ENCODE peak calls at places on chromosomes 1 and 21, in seven cellular contexts. A, T, R, V, J, S and W are unnamed samples.

GRCh38 chr1:88079036-88079435 is 605.0 kb upstream of the PKN2 start:
- DNase-seq in A (no peak), T (peak), R (peak), V (no peak), J (peak), S (no peak), W (no peak)

GRCh38 chr1:152179566-152179965 is 20.5 kb upstream of the RPTN start:
- DNase-seq in A (no peak), T (no peak), R (peak), V (no peak), J (no peak), S (no peak), W (no peak)

GRCh38 chr1:55478742-55479141 is 263.6 kb upstream of the USP24 start:
- DNase-seq in A (no peak), T (no peak), R (peak), V (no peak), J (peak), S (no peak), W (no peak)

GRCh38 chr1:203479646-203480045 is 4.0 kb downstream of the PRELP start:
- DNase-seq in A (no peak), T (no peak), R (peak), V (no peak), J (no peak), S (no peak), W (no peak)

GRCh38 chr1:165862448-165862847 is 35.0 kb downstream of the UCK2 start:
- DNase-seq in A (peak), T (no peak), R (no peak), V (peak), J (no peak), S (no peak), W (no peak)

GRCh38 chr21:44530221-44530902 is 9.6 kb downstream of the KRTAP10-1 start:
- DNase-seq in A (no peak), T (no peak), R (no peak), V (no peak), J (no peak), S (peak), W (no peak)

GRCh38 chr1:193552274-193552673 is 365.9 kb upstream of the B3GALT2 start:
- DNase-seq in A (no peak), T (no peak), R (no peak), V (no peak), J (no peak), S (no peak), W (no peak)

GRCh38 chr1:213681788-213682340 is 305.9 kb upstream of the PROX1 start:
- DNase-seq in A (no peak), T (no peak), R (no peak), V (no peak), J (no peak), S (no peak), W (no peak)

GRCh38 chr1:59083946-59084865 is 212.7 kb upstream of the FGGY start:
- DNase-seq in A (no peak), T (no peak), R (no peak), V (peak), J (peak), S (no peak), W (no peak)

GRCh38 chr21:46189959-46190490 is 5.8 kb upstream of the SPATC1L start:
- DNase-seq in A (peak), T (no peak), R (no peak), V (no peak), J (no peak), S (peak), W (no peak)

GRCh38 chr1:246159290-246160227 is 347.5 kb downstream of the SMYD3 start:
- DNase-seq in A (no peak), T (no peak), R (no peak), V (no peak), J (no peak), S (no peak), W (no peak)

GRCh38 chr1:24850353-24850905 is 79.6 kb downstream of the RUNX3 start:
- DNase-seq in A (no peak), T (no peak), R (peak), V (no peak), J (no peak), S (no peak), W (no peak)

GRCh38 chr1:94036721-94037120 is 84.2 kb downstream of the ABCA4 start:
- DNase-seq in A (no peak), T (no peak), R (peak), V (no peak), J (no peak), S (no peak), W (no peak)

GRCh38 chr21:31660134-31660565 is 657 bp downstream of the SOD1 start:
- DNase-seq in A (peak), T (no peak), R (no peak), V (no peak), J (peak), S (no peak), W (no peak)

GRCh38 chr1:223144914-223145313 is 1.9 kb upstream of the TLR5 start:
- DNase-seq in A (no peak), T (no peak), R (no peak), V (no peak), J (no peak), S (no peak), W (no peak)

GRCh38 chr21:14064296-14064645 is 146.5 kb downstream of the LIPI start:
- DNase-seq in A (no peak), T (no peak), R (peak), V (no peak), J (peak), S (peak), W (no peak)

GRCh38 chr1:42340093-42340492 is 5.1 kb upstream of the FOXJ3 start:
- DNase-seq in A (peak), T (no peak), R (peak), V (no peak), J (peak), S (no peak), W (no peak)

GRCh38 chr1:177249231-177249630 is 78.5 kb downstream of the BRINP2 start:
- DNase-seq in A (peak), T (no peak), R (no peak), V (no peak), J (no peak), S (no peak), W (no peak)

GRCh38 chr1:97356309-97356708 is 564.5 kb downstream of the DPYD start:
- DNase-seq in A (no peak), T (no peak), R (no peak), V (no peak), J (no peak), S (no peak), W (no peak)

GRCh38 chr1:205917466-205918248 is 25.6 kb downstream of the SLC26A9 start:
- DNase-seq in A (no peak), T (no peak), R (no peak), V (no peak), J (no peak), S (no peak), W (no peak)

GRCh38 chr1:5404412-5405203 is 587.6 kb downstream of the NPHP4 start:
- DNase-seq in A (no peak), T (no peak), R (no peak), V (no peak), J (no peak), S (no peak), W (no peak)

GRCh38 chr1:188668083-188668482 is 1809.6 kb downstream of the BRINP3 start:
- DNase-seq in A (no peak), T (no peak), R (no peak), V (no peak), J (peak), S (no peak), W (no peak)

GRCh38 chr21:33976082-33976979 is 60.7 kb upstream of the ATP5PO start:
- DNase-seq in A (peak), T (no peak), R (peak), V (peak), J (peak), S (no peak), W (no peak)

GRCh38 chr1:8702121-8702520 is 115.3 kb downstream of the RERE start:
- DNase-seq in A (peak), T (no peak), R (peak), V (no peak), J (peak), S (no peak), W (no peak)

GRCh38 chr21:45388011-45388521 is 16.9 kb upstream of the COL18A1 start:
- DNase-seq in A (no peak), T (no peak), R (no peak), V (peak), J (no peak), S (no peak), W (peak)

GRCh38 chr1:11989669-11990068 is 9.4 kb downstream of the MFN2 start:
- DNase-seq in A (no peak), T (no peak), R (no peak), V (no peak), J (no peak), S (no peak), W (no peak)

GRCh38 chr21:33023574-33024277 is 2.0 kb upstream of the OLIG2 start:
- DNase-seq in A (no peak), T (no peak), R (no peak), V (no peak), J (peak), S (no peak), W (no peak)

DNA sequence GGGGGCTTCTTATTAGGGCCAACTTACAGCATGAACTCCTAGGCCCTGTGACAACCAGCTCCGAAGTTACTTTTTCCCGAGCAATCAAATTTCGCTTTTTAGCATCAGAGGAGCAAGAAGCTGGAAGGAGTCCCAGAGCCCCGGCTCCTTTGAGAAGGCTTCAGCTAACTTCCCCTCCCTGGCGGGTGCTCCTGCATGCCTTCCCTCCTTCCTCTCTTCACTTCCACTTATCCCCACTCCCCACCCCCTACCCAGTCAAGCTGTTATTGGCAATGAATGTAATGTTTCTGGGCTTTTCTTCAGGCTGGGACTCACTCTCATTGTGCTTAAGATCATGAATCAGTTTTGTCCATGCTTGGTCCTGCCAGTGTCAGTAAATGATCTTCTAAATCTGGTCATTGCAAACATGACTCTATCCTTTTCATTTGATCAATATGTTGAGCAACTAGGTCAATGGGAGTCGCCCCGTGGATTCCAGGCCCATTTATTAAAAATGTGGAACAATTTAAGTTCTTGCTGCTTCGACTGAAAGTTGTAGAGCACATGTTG is 94.5 kb upstream of the TSPAN2 start:
- DNase-seq in A (peak), T (no peak), R (no peak), V (peak), J (no peak), S (no peak), W (no peak)
- H3K27ac ChIP-seq in A (no peak), T (no peak), R (peak), V (peak), J (no peak), S (no peak), W (peak)

DNA sequence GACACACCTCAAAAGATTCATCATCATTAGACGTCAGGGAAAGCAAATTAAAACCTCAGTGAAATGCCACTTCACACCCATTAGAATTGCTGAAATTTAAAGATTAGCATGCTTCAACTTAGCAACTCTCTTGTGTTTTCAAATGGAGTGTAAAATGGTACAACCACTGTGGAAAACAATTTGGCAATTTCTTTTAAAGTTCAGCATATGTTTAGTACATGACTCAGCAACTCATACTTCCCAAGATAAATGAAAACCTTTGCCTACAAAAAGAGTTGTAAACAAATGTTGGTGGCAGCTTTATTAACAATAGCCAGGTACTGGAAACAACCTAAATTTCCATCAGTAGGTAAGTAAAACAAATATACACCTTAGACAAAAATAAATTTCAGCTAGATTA is 42.7 kb downstream of the ST3GAL3 start:
- DNase-seq in A (no peak), T (no peak), R (peak), V (no peak), J (no peak), S (no peak), W (no peak)
- H3K27ac ChIP-seq in A (no peak), T (no peak), R (no peak), V (no peak), J (no peak), S (no peak), W (no peak)

GRCh38 chr21:41362605-41363369 is 960 bp downstream of the MX2 start:
- DNase-seq in A (no peak), T (no peak), R (no peak), V (no peak), J (no peak), S (no peak), W (peak)

GRCh38 chr21:41363370-41364270 is 1.8 kb downstream of the MX2 start:
- DNase-seq in A (no peak), T (no peak), R (no peak), V (no peak), J (no peak), S (no peak), W (no peak)

GRCh38 chr21:41360072-41360821 is 1.6 kb upstream of the MX2 start:
- DNase-seq in A (peak), T (no peak), R (peak), V (peak), J (peak), S (no peak), W (peak)

GRCh38 chr21:41361053-41361785 is 608 bp upstream of the MX2 start:
- DNase-seq in A (no peak), T (no peak), R (no peak), V (no peak), J (no peak), S (no peak), W (peak)

GRCh38 chr21:41361786-41362604 is at the start of gene MX2:
- DNase-seq in A (peak), T (no peak), R (peak), V (peak), J (no peak), S (no peak), W (no peak)
- H3K27ac ChIP-seq in A (peak), T (no peak), R (peak), V (peak), J (no peak), S (peak), W (peak)

GRCh38 chr1:169526998-169527397 is 41.3 kb upstream of the SLC19A2 start:
- DNase-seq in A (no peak), T (no peak), R (peak), V (no peak), J (no peak), S (no peak), W (no peak)
- H3K27ac ChIP-seq in A (no peak), T (no peak), R (no peak), V (no peak), J (no peak), S (no peak), W (no peak)

DNA sequence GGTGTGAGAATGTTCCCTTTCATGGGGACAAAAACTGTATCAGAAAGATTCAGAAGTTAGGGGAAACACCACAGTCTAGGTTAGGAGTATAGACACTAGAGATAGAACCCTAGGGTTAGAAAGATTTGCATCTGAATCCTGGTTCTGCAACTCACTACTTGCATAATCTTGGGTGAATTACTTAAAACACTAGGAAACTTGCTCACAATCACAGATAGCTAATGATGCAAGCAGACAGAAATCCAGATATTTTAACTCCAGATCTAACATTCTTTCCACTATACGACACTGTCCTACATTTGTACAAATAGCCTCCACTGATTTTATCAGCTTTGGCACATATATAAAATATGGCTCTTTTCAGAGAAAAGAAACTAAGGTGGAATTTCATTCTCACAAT is 30.8 kb upstream of the GLIS1 start:
- DNase-seq in A (no peak), T (no peak), R (peak), V (no peak), J (no peak), S (no peak), W (no peak)
- H3K27ac ChIP-seq in A (no peak), T (no peak), R (no peak), V (no peak), J (no peak), S (no peak), W (no peak)